ENCODE peak calls at places on chromosomes 16 and 17, in seven cellular contexts. X, R, Z, S, V, K and Q are unnamed samples.

GRCh38 chr17:29243792-29244191 is 2.9 kb upstream of the CRYBA1 start:
- DNase-seq in X (no peak), R (peak; percentile 65), Z (peak; percentile 35), S (no peak), V (no peak), K (no peak), Q (no peak)

GRCh38 chr17:364308-364707 is 11.7 kb upstream of the RPH3AL start:
- DNase-seq in X (no peak), R (no peak), Z (no peak), S (no peak), V (no peak), K (no peak), Q (no peak)

GRCh38 chr17:40857535-40857934 is 9.5 kb downstream of the KRT12 start:
- DNase-seq in X (peak; percentile 21), R (no peak), Z (peak; percentile 16), S (no peak), V (no peak), K (no peak), Q (no peak)

GRCh38 chr16:22942812-22943211 is 128.8 kb downstream of the HS3ST2 start:
- DNase-seq in X (no peak), R (no peak), Z (no peak), S (no peak), V (no peak), K (no peak), Q (no peak)

GRCh38 chr16:25012525-25012991 is 2.6 kb downstream of the ARHGAP17 start:
- DNase-seq in X (peak; percentile 52), R (no peak), Z (peak; percentile 81), S (no peak), V (no peak), K (no peak), Q (no peak)

GRCh38 chr16:27762441-27762840 is 212.5 kb downstream of the KATNIP start:
- DNase-seq in X (peak; percentile 46), R (no peak), Z (peak; percentile 96), S (no peak), V (no peak), K (no peak), Q (no peak)

GRCh38 chr16:74611721-74612120 is 4.8 kb upstream of the GLG1 start:
- DNase-seq in X (peak; percentile 40), R (no peak), Z (peak; percentile 71), S (no peak), V (peak; percentile 83), K (no peak), Q (no peak)

GRCh38 chr16:3761375-3762079 is 44.2 kb upstream of the TRAP1 start:
- DNase-seq in X (no peak), R (no peak), Z (no peak), S (no peak), V (no peak), K (no peak), Q (no peak)

GRCh38 chr17:81027591-81028505 is 7.1 kb upstream of the BAIAP2 start:
- DNase-seq in X (no peak), R (no peak), Z (no peak), S (no peak), V (no peak), K (no peak), Q (no peak)

GRCh38 chr17:21079196-21079595 is 36.4 kb upstream of the USP22 start:
- DNase-seq in X (no peak), R (no peak), Z (no peak), S (no peak), V (no peak), K (no peak), Q (no peak)

GRCh38 chr16:8878523-8878911 is 3.6 kb upstream of the LITAFD start:
- DNase-seq in X (peak; percentile 66), R (no peak), Z (peak; percentile 79), S (no peak), V (peak; percentile 66), K (no peak), Q (no peak)

GRCh38 chr16:16871196-16871595 is 492.3 kb downstream of the NPIPA7 start:
- DNase-seq in X (no peak), R (no peak), Z (no peak), S (no peak), V (no peak), K (no peak), Q (no peak)

GRCh38 chr17:1714980-1715802 is 5.0 kb upstream of the TLCD2 start:
- DNase-seq in X (peak; percentile 96), R (no peak), Z (peak; percentile 87), S (peak; percentile 84), V (peak; percentile 73), K (peak; percentile 79), Q (no peak)

GRCh38 chr16:89693931-89694783 is 7.3 kb downstream of the SPATA2L start:
- DNase-seq in X (no peak), R (no peak), Z (no peak), S (no peak), V (no peak), K (no peak), Q (no peak)

GRCh38 chr16:8936421-8936820 is 27.3 kb downstream of the USP7 start:
- DNase-seq in X (peak; percentile 41), R (peak; percentile 66), Z (peak; percentile 77), S (peak; percentile 59), V (no peak), K (no peak), Q (no peak)

GRCh38 chr16:11497851-11498289 is 88.8 kb downstream of the LITAF start:
- DNase-seq in X (peak; percentile 77), R (no peak), Z (peak; percentile 67), S (no peak), V (no peak), K (no peak), Q (peak; percentile 67)

GRCh38 chr17:51814521-51814920 is 344.0 kb downstream of the CA10 start:
- DNase-seq in X (no peak), R (no peak), Z (no peak), S (no peak), V (no peak), K (no peak), Q (no peak)

GRCh38 chr17:41959336-41960095 is 7.1 kb upstream of the CNP start:
- DNase-seq in X (peak; percentile 73), R (peak; percentile 61), Z (peak; percentile 53), S (no peak), V (peak; percentile 15), K (no peak), Q (no peak)

GRCh38 chr17:27463235-27463677 is 7.0 kb downstream of the KSR1 start:
- DNase-seq in X (no peak), R (peak; percentile 9), Z (peak; percentile 71), S (no peak), V (no peak), K (no peak), Q (no peak)
- TF ChIP-seq CTCF in X (no peak), R (no peak), Z (no peak), S (no peak), V (no peak), K (no peak), Q (no peak)

DNA sequence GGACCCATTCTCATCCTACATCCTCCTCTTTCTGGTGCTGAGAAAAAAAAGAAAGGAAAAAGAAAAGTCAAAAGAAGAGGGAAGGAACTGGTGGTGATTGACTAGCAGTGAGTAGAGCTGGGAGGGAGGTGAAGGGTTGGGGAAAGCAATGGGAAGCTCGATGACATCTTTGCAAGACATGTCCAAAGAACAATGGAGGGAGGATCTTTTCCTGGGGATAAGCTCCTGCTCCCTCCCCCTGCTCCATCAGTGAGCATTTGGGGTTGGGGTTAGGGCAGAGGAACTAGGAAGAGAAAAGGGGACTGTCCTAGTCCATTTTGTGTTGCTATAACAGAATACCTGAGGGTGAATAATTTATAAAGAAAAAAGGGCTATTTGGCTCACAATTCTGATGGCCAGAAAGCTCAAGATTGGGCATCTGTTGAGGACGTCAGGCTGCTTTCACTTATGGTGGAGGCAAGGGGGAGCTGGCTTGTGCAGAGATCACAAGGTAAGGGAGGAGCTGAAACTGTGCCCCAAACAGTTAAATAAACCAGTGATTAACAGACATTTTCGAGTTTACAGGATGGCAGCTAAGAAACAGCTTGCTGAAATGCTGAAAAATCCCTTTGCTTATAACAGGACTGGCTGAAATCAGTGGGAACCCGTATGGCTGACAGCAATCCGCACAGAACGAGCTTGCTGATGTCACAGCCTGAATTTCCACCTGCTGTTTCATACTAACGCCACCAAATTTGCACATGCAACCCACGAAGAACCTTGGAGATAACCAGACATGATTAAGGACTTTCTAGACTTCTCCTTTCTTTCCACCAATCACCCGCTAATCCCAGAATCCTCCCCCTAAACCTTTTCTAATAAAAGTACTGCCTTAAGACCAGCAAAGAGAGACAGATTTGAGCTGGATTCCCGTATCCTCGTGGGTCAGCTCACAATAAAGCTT is 1.6 kb upstream of the ODF4 start:
- DNase-seq in X (no peak), R (no peak), Z (no peak), S (no peak), V (no peak), K (no peak), Q (no peak)
- H3K4me3 ChIP-seq in X (no peak overlapping the region), R (no peak overlapping the region), Z (no peak overlapping the region), S (peak overlapping the region; percentile 2), V (peak overlapping the region; percentile 35), K (no peak overlapping the region), Q (peak overlapping the region; percentile 23)

GRCh38 chr16:7231762-7232161 is 100.9 kb upstream of the RBFOX1 start:
- DNase-seq in X (no peak), R (no peak), Z (no peak), S (no peak), V (no peak), K (no peak), Q (no peak)

GRCh38 chr16:7227193-7227825 is 105.3 kb upstream of the RBFOX1 start:
- DNase-seq in X (no peak), R (no peak), Z (no peak), S (no peak), V (no peak), K (no peak), Q (no peak)
- TF ChIP-seq CTCF in X (no peak), R (no peak), Z (no peak), S (no peak), V (no peak), K (no peak), Q (no peak)

GRCh38 chr16:68737046-68737729 is at the start of gene CDH1:
- DNase-seq in X (no peak), R (no peak), Z (no peak), S (peak; percentile 97), V (no peak), K (no peak), Q (no peak)
- H3K4me3 ChIP-seq in X (peak within 1 kb of the TSS; percentile 32), R (no peak within 1 kb of the TSS), Z (no peak within 1 kb of the TSS), S (peak within 1 kb of the TSS; percentile 52), V (no peak within 1 kb of the TSS), K (peak within 1 kb of the TSS; percentile 16), Q (peak within 1 kb of the TSS; percentile 28)